ENCODE peak calls at places on chromosomes 2 and 18, in seven cellular contexts. M is astrocyte of the spinal cord; T is cardiac muscle cell; U is body of pancreas; K is CD8-positive, alpha-beta memory T cell; V is pancreas; J is transverse colon. X is an unnamed sample.

GRCh38 chr2:174939046-174939445 is 66.1 kb downstream of the CHN1 start:
- DNase-seq in U (no peak), J (no peak), T (no peak), V (no peak), K (no peak), M (peak; percentile 71), X (no peak)

GRCh38 chr2:97662895-97663625 is 784 bp downstream of the ACTR1B start:
- DNase-seq in J (peak; percentile 81), T (peak; percentile 14), V (peak; percentile 86), U (peak; percentile 73), K (peak; percentile 65), M (peak; percentile 78), X (peak; percentile 84)

GRCh38 chr18:24741961-24742738 is 281.7 kb downstream of the HRH4 start:
- DNase-seq in K (no peak), U (no peak), M (no peak), J (no peak), T (no peak), V (no peak), X (no peak)

GRCh38 chr18:14976736-14977430 is 228.9 kb downstream of the ANKRD30B start:
- DNase-seq in K (no peak), V (no peak), U (no peak), T (no peak), J (no peak), M (peak; percentile 84), X (no peak)

GRCh38 chr2:223697316-223697875 is 95.2 kb upstream of the SCG2 start:
- DNase-seq in V (no peak), T (no peak), M (peak; percentile 26), U (no peak), J (no peak), K (no peak), X (no peak)

GRCh38 chr2:64645014-64645418 is 8.7 kb downstream of the SERTAD2 start:
- DNase-seq in U (peak; percentile 62), M (peak; percentile 78), T (peak; percentile 89), V (no peak), J (peak; percentile 63), K (no peak), X (peak; percentile 65)

GRCh38 chr2:42128731-42129486 is 40.2 kb upstream of the EML4 start:
- DNase-seq in U (no peak), M (peak; percentile 83), T (no peak), K (no peak), J (no peak), V (no peak), X (no peak)

GRCh38 chr2:156334496-156335478 is 2.3 kb upstream of the NR4A2 start:
- DNase-seq in V (peak; percentile 92), K (peak; percentile 92), U (peak; percentile 89), T (peak; percentile 92), M (peak; percentile 95), J (peak; percentile 93), X (peak; percentile 74)

GRCh38 chr2:226721541-226721940 is 78.1 kb downstream of the IRS1 start:
- DNase-seq in V (no peak), M (no peak), J (no peak), U (no peak), K (no peak), T (peak; percentile 39), X (no peak)

GRCh38 chr2:165009466-165009865 is 54.1 kb upstream of the SLC38A11 start:
- DNase-seq in V (no peak), U (no peak), J (no peak), K (no peak), T (no peak), M (no peak), X (no peak)

GRCh38 chr2:223020971-223021675 is 30.9 kb upstream of the KCNE4 start:
- DNase-seq in M (no peak), K (no peak), T (no peak), V (no peak), U (no peak), J (no peak), X (no peak)

GRCh38 chr18:21230436-21230835 is 11.6 kb upstream of the GREB1L start:
- DNase-seq in V (no peak), K (no peak), J (no peak), M (no peak), U (no peak), T (no peak), X (peak; percentile 15)

GRCh38 chr2:9668686-9669338 is 38.0 kb upstream of the YWHAQ start:
- DNase-seq in J (no peak), U (peak; percentile 24), V (no peak), K (no peak), T (no peak), M (peak; percentile 52), X (no peak)

GRCh38 chr18:45169610-45170009 is 445.7 kb upstream of the SLC14A2 start:
- DNase-seq in K (no peak), M (peak; percentile 87), V (no peak), T (no peak), J (no peak), U (peak; percentile 22), X (no peak)

GRCh38 chr2:236308855-236309668 is 44.9 kb upstream of the ASB18 start:
- DNase-seq in U (no peak), K (no peak), M (no peak), V (no peak), T (no peak), J (no peak), X (no peak)

GRCh38 chr2:220891405-220891804 is 680.7 kb downstream of the EPHA4 start:
- DNase-seq in T (no peak), U (no peak), J (no peak), K (no peak), M (peak; percentile 84), V (no peak), X (no peak)

GRCh38 chr18:14916181-14916580 is 168.2 kb downstream of the ANKRD30B start:
- DNase-seq in U (no peak), J (no peak), V (no peak), M (no peak), T (no peak), K (no peak), X (no peak)

GRCh38 chr18:74152906-74153305 is 4.6 kb downstream of the TIMM21 start:
- DNase-seq in U (no peak), M (no peak), V (no peak), T (no peak), J (no peak), K (no peak), X (no peak)

GRCh38 chr2:106095478-106096392 is 98.4 kb downstream of the UXS1 start:
- DNase-seq in K (peak; percentile 86), T (no peak), V (no peak), M (no peak), J (peak; percentile 54), U (no peak), X (no peak)

GRCh38 chr2:132668189-132668833 is 1.7 kb downstream of the LYPD1 start:
- DNase-seq in T (peak; percentile 62), U (no peak), J (no peak), V (peak; percentile 52), K (no peak), M (peak; percentile 51), X (peak; percentile 43)

GRCh38 chr2:205321240-205321639 is 361.1 kb upstream of the NRP2 start:
- DNase-seq in V (no peak), M (peak; percentile 14), T (no peak), K (no peak), U (no peak), J (no peak), X (no peak)

GRCh38 chr2:232398293-232399034 is 8.2 kb upstream of the ALPG start:
- DNase-seq in K (no peak), J (no peak), V (no peak), U (no peak), M (no peak), T (no peak), X (no peak)

GRCh38 chr2:43387092-43388062 is 161.0 kb upstream of the ZFP36L2 start:
- DNase-seq in J (peak; percentile 15), M (peak; percentile 66), T (no peak), K (no peak), V (no peak), U (no peak), X (no peak)

DNA sequence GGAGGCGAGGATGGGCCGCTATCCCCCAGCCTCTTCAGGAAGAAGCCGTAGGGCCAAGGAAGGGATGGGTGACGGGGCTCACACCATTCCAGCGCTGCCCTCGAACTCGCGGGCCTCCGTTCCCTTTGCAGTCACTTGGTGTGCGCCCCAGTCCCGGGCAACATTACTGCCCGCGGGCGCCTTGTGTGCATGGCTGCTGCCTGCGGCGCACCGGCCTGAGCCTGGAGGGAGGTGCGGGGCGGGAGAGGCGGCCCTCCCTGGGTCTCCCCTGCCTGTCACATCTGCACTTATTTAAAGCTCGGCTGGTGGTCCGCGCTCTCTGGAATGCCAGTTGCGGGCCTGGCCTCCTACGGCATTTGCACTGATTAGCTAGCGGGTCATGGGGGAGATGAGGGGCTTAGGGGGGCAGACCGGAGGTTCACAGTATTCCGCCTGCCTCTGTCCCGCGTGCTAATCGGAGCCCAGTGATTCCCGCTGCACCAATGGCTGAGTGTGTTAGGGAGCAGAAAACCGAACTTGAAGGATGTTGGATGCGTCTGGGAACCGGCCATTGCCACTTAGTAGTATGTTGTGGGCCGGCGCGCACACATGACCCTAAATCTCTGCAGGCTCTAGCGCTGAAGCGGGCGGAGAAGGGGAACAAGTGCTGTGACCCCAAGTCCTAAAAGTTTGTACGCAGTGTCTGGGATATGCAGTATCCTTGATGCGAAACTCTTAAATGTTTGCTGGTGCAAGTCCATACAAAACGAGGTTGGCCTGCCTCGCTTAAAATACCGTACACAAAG is 161.1 kb upstream of the SIX2 start:
- DNase-seq in M (no peak), J (no peak), V (peak; percentile 78), U (no peak), T (peak; percentile 34), K (no peak), X (no peak)
- H3K4me3 ChIP-seq in M (peak overlapping the region; percentile 47), J (peak overlapping the region; percentile 44), V (peak overlapping the region; percentile 62), U (no peak overlapping the region), T (peak overlapping the region; percentile 41), K (no peak overlapping the region), X (no peak overlapping the region)

GRCh38 chr2:127622561-127623387 is 23.2 kb upstream of the GPR17 start:
- DNase-seq in V (peak; percentile 28), M (no peak), T (no peak), U (peak; percentile 10), K (no peak), J (peak; percentile 5), X (peak; percentile 13)
- H3K4me3 ChIP-seq in V (no peak overlapping the region), M (no peak overlapping the region), T (no peak overlapping the region), U (no peak overlapping the region), K (no peak overlapping the region), J (no peak overlapping the region), X (no peak overlapping the region)

GRCh38 chr2:33477473-33478468 is 1.3 kb downstream of the RASGRP3 start:
- DNase-seq in T (no peak), J (peak; percentile 44), U (peak; percentile 43), V (no peak), M (peak; percentile 42), K (no peak), X (peak; percentile 55)
- H3K4me3 ChIP-seq in T (peak overlapping the region; percentile 26), J (peak overlapping the region; percentile 69), U (no peak overlapping the region), V (peak overlapping the region; percentile 51), M (peak overlapping the region; percentile 20), K (peak overlapping the region; percentile 33), X (peak overlapping the region; percentile 22)

DNA sequence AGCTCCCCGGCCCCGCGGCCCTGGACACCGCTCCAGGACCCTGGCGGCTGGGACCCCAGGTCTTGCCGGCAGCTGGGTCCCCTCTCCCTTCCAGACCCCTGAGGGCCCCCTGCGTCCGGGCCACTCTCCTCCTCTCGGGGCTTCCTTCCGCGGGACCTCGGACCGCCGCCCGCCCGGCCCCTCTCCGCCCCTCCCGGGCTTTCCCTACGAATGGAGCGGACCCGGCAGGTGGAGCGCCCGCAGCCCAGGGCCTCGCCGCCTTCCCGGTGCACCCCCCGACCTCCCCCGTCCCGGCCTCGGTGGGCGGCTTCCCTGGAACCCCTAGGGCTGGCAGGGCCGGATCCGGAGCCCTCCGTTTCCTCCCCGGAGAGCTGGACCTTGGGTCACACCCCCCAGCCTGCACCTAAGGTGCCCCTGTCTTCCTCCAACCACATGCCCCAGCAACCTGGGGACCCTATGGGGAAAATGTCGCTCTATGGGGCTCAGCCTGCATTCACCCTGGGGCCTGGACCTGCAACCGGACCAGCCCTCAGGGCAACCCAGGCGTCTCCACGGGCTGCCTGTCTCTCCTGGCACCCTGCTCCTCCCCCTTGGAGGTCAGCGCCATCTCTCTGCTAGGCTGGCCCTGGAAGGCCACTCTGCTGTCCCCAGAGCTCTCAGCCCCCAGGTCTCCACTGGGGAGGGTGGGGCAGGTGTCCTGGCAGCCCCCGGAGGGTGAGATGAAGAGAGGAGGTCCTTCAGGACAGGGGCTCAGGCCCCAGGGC is 730 bp downstream of the B3GNT7 start:
- DNase-seq in M (no peak), J (no peak), K (no peak), T (no peak), U (peak; percentile 45), V (peak; percentile 82), X (no peak)
- H3K4me3 ChIP-seq in M (no peak overlapping the region), J (peak overlapping the region; percentile 74), K (no peak overlapping the region), T (peak overlapping the region; percentile 55), U (peak overlapping the region; percentile 10), V (peak overlapping the region; percentile 90), X (peak overlapping the region; percentile 49)

X was measured in Caco-2.